ENCODE peak calls at places on chromosomes 16 and 17, in ten cellular contexts. S, D, M, T, W, Q, K, H, A and O are unnamed samples.

GRCh38 chr17:4852504-4853075 is 19.4 kb downstream of the MINK1 start:
- DNase-seq in S (no peak), D (peak), M (no peak), T (no peak), W (peak), Q (no peak), K (no peak), H (no peak), A (peak), O (peak)

GRCh38 chr16:62213763-62214162 is 177.5 kb upstream of the CDH8 start:
- DNase-seq in S (no peak), D (no peak), M (no peak), T (no peak), W (no peak), Q (peak), K (peak), H (no peak), A (no peak), O (peak)

GRCh38 chr17:37142294-37142944 is 193.7 kb downstream of the AATF start:
- DNase-seq in S (no peak), D (no peak), M (no peak), T (no peak), W (peak), Q (no peak), K (no peak), H (no peak), A (no peak), O (no peak)

GRCh38 chr16:49460786-49461470 is 87.3 kb downstream of the C16orf78 start:
- DNase-seq in S (no peak), D (no peak), M (no peak), T (no peak), W (no peak), Q (peak), K (no peak), H (no peak), A (no peak), O (no peak)

GRCh38 chr16:73036074-73036826 is 11.7 kb downstream of the ZFHX3 start:
- DNase-seq in S (no peak), D (no peak), M (no peak), T (no peak), W (no peak), Q (peak), K (peak), H (no peak), A (no peak), O (no peak)

GRCh38 chr16:3158014-3158497 is 23.2 kb downstream of the ZNF213 start:
- DNase-seq in S (peak), D (no peak), M (no peak), T (peak), W (no peak), Q (no peak), K (no peak), H (no peak), A (peak), O (no peak)

GRCh38 chr16:81137012-81137335 is 40.8 kb upstream of the GCSH start:
- DNase-seq in S (no peak), D (peak), M (no peak), T (no peak), W (peak), Q (no peak), K (no peak), H (no peak), A (peak), O (no peak)

GRCh38 chr16:68744744-68745280 is 7.7 kb downstream of the CDH1 start:
- DNase-seq in S (no peak), D (no peak), M (no peak), T (peak), W (peak), Q (peak), K (no peak), H (no peak), A (no peak), O (no peak)

GRCh38 chr17:33200587-33200986 is 92.5 kb downstream of the ASIC2 start:
- DNase-seq in S (peak), D (peak), M (no peak), T (no peak), W (peak), Q (no peak), K (no peak), H (no peak), A (no peak), O (peak)

GRCh38 chr17:4566785-4567184 is 6.4 kb upstream of the GGT6 start:
- DNase-seq in S (no peak), D (peak), M (no peak), T (peak), W (peak), Q (peak), K (peak), H (no peak), A (peak), O (peak)

GRCh38 chr16:21172650-21173049 is 14.2 kb downstream of the LDAF1 start:
- DNase-seq in S (no peak), D (no peak), M (no peak), T (no peak), W (no peak), Q (no peak), K (no peak), H (no peak), A (no peak), O (no peak)

GRCh38 chr16:58280146-58280845 is 14.5 kb downstream of the PRSS54 start:
- DNase-seq in S (no peak), D (no peak), M (no peak), T (no peak), W (no peak), Q (no peak), K (no peak), H (no peak), A (no peak), O (no peak)

GRCh38 chr16:11152205-11152604 is 103.8 kb downstream of the SOCS1 start:
- DNase-seq in S (no peak), D (no peak), M (no peak), T (no peak), W (no peak), Q (no peak), K (no peak), H (no peak), A (no peak), O (no peak)

GRCh38 chr16:82653550-82654511 is 27.1 kb downstream of the CDH13 start:
- DNase-seq in S (no peak), D (peak), M (no peak), T (no peak), W (peak), Q (peak), K (peak), H (no peak), A (peak), O (peak)

GRCh38 chr17:17515921-17516295 is 19.7 kb upstream of the RASD1 start:
- DNase-seq in S (no peak), D (peak), M (no peak), T (no peak), W (peak), Q (no peak), K (no peak), H (no peak), A (peak), O (no peak)

GRCh38 chr16:363110-364090 is 6.9 kb downstream of the MRPL28 start:
- DNase-seq in S (no peak), D (no peak), M (no peak), T (no peak), W (no peak), Q (no peak), K (no peak), H (no peak), A (no peak), O (no peak)

GRCh38 chr17:74356640-74357465 is 4.8 kb downstream of the BTBD17 start:
- DNase-seq in S (no peak), D (no peak), M (no peak), T (no peak), W (no peak), Q (no peak), K (no peak), H (no peak), A (no peak), O (no peak)

GRCh38 chr16:6153901-6154300 is 1056.3 kb upstream of the EEF2KMT start:
- DNase-seq in S (no peak), D (no peak), M (no peak), T (no peak), W (no peak), Q (no peak), K (no peak), H (no peak), A (no peak), O (no peak)

GRCh38 chr16:57591086-57591869 is 37.2 kb upstream of the ADGRG1 start:
- DNase-seq in S (peak), D (peak), M (no peak), T (peak), W (peak), Q (peak), K (peak), H (no peak), A (peak), O (peak)

GRCh38 chr17:30970757-30971567 is at the start of gene RNF135:
- DNase-seq in S (peak), D (peak), M (peak), T (peak), W (peak), Q (no peak), K (peak), H (no peak), A (peak), O (no peak)

GRCh38 chr16:58495861-58496331 is 4.0 kb upstream of the NDRG4 start:
- DNase-seq in S (no peak), D (no peak), M (no peak), T (no peak), W (no peak), Q (no peak), K (no peak), H (no peak), A (no peak), O (no peak)

GRCh38 chr17:77497578-77497934 is 356.8 kb downstream of the SEC14L1 start:
- DNase-seq in S (peak), D (no peak), M (peak), T (no peak), W (no peak), Q (peak), K (no peak), H (no peak), A (no peak), O (no peak)

GRCh38 chr17:16975744-16976625 is 4.1 kb upstream of the TNFRSF13B start:
- DNase-seq in S (peak), D (no peak), M (no peak), T (no peak), W (no peak), Q (no peak), K (peak), H (no peak), A (no peak), O (peak)

GRCh38 chr17:77287432-77288068 is 146.8 kb downstream of the SEC14L1 start:
- DNase-seq in S (no peak), D (peak), M (no peak), T (peak), W (peak), Q (no peak), K (no peak), H (no peak), A (peak), O (no peak)

GRCh38 chr16:48918520-48919258 is 308.7 kb upstream of the N4BP1 start:
- DNase-seq in S (peak), D (peak), M (no peak), T (no peak), W (no peak), Q (no peak), K (no peak), H (no peak), A (no peak), O (no peak)

GRCh38 chr16:84704253-84704652 is 4.5 kb downstream of the USP10 start:
- DNase-seq in S (no peak), D (no peak), M (no peak), T (no peak), W (no peak), Q (no peak), K (no peak), H (no peak), A (no peak), O (no peak)

GRCh38 chr17:81429813-81430510 is 34.7 kb downstream of the BAHCC1 start:
- DNase-seq in S (no peak), D (peak), M (no peak), T (no peak), W (peak), Q (no peak), K (no peak), H (no peak), A (peak), O (no peak)

DNA sequence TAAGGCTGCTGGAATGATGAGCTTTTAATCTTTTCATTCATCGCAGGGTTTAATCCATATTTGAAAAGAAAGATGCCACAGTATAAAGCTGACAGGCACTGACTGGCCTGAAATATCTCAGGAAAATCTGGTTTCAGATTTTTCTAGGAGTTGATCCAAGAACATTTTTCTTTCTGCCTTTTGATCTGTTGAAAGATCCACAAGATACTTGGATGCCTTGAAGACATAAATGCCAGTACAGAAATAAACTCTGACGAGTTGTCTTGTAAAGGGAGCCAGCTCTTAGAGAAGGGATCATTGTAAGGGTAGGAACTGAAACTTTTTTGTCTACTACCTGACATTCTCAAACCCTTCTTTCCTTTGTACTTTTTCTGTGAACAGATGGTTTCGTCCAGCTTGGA is 25.4 kb upstream of the KRT20 start:
- DNase-seq in S (no peak), D (peak), M (no peak), T (peak), W (peak), Q (no peak), K (no peak), H (no peak), A (peak), O (no peak)
- H3K4me3 ChIP-seq in S (no peak), D (no peak), M (no peak), T (no peak), W (no peak), Q (no peak), K (no peak), H (no peak), A (no peak), O (no peak)

GRCh38 chr17:79812206-79812968 is 15.5 kb upstream of the CBX8 start:
- DNase-seq in S (no peak), D (no peak), M (no peak), T (no peak), W (no peak), Q (no peak), K (no peak), H (no peak), A (no peak), O (no peak)
- H3K4me3 ChIP-seq in S (no peak), D (peak), M (peak), T (peak), W (peak), Q (no peak), K (peak), H (peak), A (peak), O (peak)

GRCh38 chr17:21253646-21254441 is 634 bp upstream of the NATD1 start:
- DNase-seq in S (no peak), D (no peak), M (no peak), T (no peak), W (no peak), Q (no peak), K (no peak), H (no peak), A (no peak), O (no peak)

GRCh38 chr17:21252875-21253645 is at the start of gene NATD1:
- DNase-seq in S (peak), D (peak), M (peak), T (peak), W (peak), Q (peak), K (peak), H (peak), A (peak), O (peak)

GRCh38 chr17:21251611-21252010 is 1.6 kb downstream of the NATD1 start:
- DNase-seq in S (no peak), D (no peak), M (no peak), T (no peak), W (no peak), Q (no peak), K (no peak), H (no peak), A (no peak), O (no peak)

GRCh38 chr17:21250719-21251305 is 2.4 kb downstream of the NATD1 start:
- DNase-seq in S (no peak), D (no peak), M (no peak), T (no peak), W (no peak), Q (no peak), K (no peak), H (no peak), A (peak), O (no peak)

DNA sequence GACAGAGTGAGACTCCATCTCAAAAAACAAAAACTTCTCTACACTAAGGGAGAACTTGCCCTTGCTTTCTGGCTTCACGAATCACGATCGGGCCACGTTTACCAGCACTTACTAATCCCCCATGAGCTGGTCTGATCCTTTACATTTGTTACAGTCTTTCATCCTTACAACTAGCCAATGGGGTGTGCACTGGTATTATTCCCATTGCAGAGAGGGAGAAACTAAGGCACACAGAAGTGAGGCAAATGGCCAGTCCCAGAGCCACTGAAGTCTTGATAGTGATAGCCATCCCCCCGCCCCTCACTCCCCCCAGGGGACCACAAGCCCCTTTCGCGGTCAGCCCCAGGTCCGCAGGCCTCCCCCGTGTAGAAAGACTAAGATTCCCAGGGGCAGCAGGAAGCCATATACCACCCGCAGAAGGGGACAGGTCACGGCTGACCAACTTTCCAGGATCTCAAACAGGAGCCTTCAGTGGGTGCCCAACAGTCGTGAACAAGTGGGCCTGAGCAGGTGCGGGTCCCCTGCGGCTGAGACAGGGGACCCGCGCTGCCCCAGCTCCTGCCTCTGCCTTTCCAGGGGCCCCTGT is 828 bp downstream of the NATD1 start:
- DNase-seq in S (no peak), D (no peak), M (no peak), T (no peak), W (no peak), Q (no peak), K (no peak), H (no peak), A (no peak), O (no peak)
- H3K4me3 ChIP-seq in S (peak), D (peak), M (peak), T (peak), W (peak), Q (peak), K (peak), H (peak), A (peak), O (peak)

GRCh38 chr17:56737741-56738161 is 96.0 kb downstream of the C17orf67 start:
- DNase-seq in S (no peak), D (peak), M (no peak), T (no peak), W (peak), Q (no peak), K (no peak), H (no peak), A (peak), O (no peak)
- H3K4me3 ChIP-seq in S (no peak), D (no peak), M (no peak), T (no peak), W (no peak), Q (no peak), K (no peak), H (no peak), A (no peak), O (no peak)

DNA sequence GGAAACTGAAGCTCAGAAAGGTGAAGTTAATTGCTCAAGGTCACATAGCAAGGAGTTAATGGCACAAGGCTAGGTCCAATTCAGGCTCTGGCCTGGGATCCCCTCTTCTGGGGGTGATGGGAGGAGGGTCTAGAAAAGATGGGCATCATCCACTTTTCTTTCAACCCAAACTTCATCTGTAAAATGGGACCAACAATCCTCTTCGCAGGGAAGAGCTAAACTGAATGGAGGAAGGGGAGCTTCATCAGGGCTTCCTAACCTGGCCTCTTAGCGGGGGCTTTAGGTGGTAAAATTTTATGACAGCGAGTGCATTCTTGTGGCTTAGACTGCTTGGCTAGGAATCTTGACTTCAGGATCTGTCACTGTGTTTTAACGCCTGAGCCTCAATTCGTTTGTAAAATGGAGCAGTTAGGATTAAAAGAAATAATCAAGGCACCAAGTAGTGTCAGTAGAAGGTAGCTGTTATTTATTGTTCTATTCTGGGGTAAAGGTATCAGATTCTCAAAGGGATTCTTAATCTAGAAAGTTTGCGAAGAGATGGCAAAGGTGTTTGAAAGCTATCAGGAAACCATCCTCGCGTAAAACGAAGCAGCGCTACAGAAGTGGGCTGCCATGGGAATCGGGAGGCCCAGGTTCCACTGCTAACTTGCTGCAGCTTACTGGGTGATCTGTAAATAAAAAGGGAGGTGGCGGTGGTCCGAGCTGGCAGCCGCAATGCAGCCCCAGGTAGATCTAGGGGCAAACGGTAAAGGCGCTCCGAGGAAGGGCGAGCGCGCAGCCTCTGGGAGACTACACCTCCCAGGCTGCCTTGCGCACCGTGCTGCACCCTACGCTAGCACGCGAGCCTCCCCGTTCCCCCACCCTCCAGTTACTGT is 1.5 kb upstream of the SRCAP start:
- DNase-seq in S (no peak), D (no peak), M (no peak), T (peak), W (no peak), Q (no peak), K (no peak), H (no peak), A (no peak), O (no peak)
- H3K4me3 ChIP-seq in S (peak), D (peak), M (peak), T (peak), W (peak), Q (peak), K (peak), H (peak), A (peak), O (peak)

GRCh38 chr17:40362696-40363479 is 1.6 kb downstream of the GJD3 start:
- DNase-seq in S (peak), D (peak), M (no peak), T (no peak), W (peak), Q (peak), K (peak), H (no peak), A (peak), O (peak)
- H3K4me3 ChIP-seq in S (peak), D (peak), M (peak), T (peak), W (peak), Q (peak), K (peak), H (peak), A (peak), O (peak)

GRCh38 chr17:7839890-7840260 is 5.9 kb downstream of the KDM6B start:
- DNase-seq in S (peak), D (peak), M (peak), T (no peak), W (peak), Q (no peak), K (peak), H (no peak), A (peak), O (peak)
- H3K4me3 ChIP-seq in S (no peak), D (no peak), M (no peak), T (no peak), W (no peak), Q (no peak), K (no peak), H (no peak), A (no peak), O (no peak)

GRCh38 chr16:1532081-1532760 is 1.2 kb upstream of the TMEM204 start:
- DNase-seq in S (peak), D (peak), M (peak), T (peak), W (peak), Q (no peak), K (no peak), H (no peak), A (no peak), O (no peak)
- H3K4me3 ChIP-seq in S (no peak), D (no peak), M (peak), T (peak), W (peak), Q (no peak), K (no peak), H (peak), A (no peak), O (no peak)